ENCODE peak calls at places on chromosomes 11 and 22, in four cellular contexts. P, Y, Q and X are unnamed samples.

GRCh38 chr11:77072851-77073327 is 6.1 kb downstream of the CAPN5 start:
- DNase-seq in P (no peak), Y (no peak), Q (no peak), X (no peak)

GRCh38 chr11:124415356-124415923 is 9.2 kb downstream of the OR8B4 start:
- DNase-seq in Q (peak), Y (no peak), P (no peak), X (peak)

GRCh38 chr22:50044485-50045143 is 13.5 kb downstream of the TTLL8 start:
- DNase-seq in P (no peak), Y (no peak), Q (no peak), X (no peak)

GRCh38 chr11:57180141-57180561 is 1.6 kb upstream of the LRRC55 start:
- DNase-seq in P (no peak), Y (no peak), Q (no peak), X (no peak)

GRCh38 chr22:25070870-25071465 is 118.5 kb downstream of the KIAA1671 start:
- DNase-seq in Y (no peak), P (no peak), Q (no peak), X (no peak)

GRCh38 chr11:85705805-85706204 is 19.8 kb upstream of the CCDC89 start:
- DNase-seq in P (no peak), Y (no peak), Q (no peak), X (peak)

GRCh38 chr11:123547180-123547579 is 107.2 kb downstream of the SCN3B start:
- DNase-seq in Q (no peak), P (no peak), Y (no peak), X (no peak)

GRCh38 chr22:31742115-31742514 is 7.8 kb downstream of the PRR14L start:
- DNase-seq in Y (no peak), Q (no peak), P (no peak), X (no peak)

GRCh38 chr11:8070417-8071101 is 10.5 kb upstream of the TUB start:
- DNase-seq in P (no peak), Q (peak), Y (no peak), X (peak)

GRCh38 chr22:42644422-42645340 is 4.3 kb upstream of the ATP5MGL start:
- DNase-seq in Y (no peak), P (no peak), Q (peak), X (no peak)

GRCh38 chr22:45892681-45893461 is 84.1 kb downstream of the WNT7B start:
- DNase-seq in Q (no peak), Y (no peak), P (no peak), X (no peak)

GRCh38 chr22:21762712-21763581 is 27.4 kb upstream of the YPEL1 start:
- DNase-seq in Q (no peak), P (peak), Y (no peak), X (no peak)

GRCh38 chr11:8049084-8049483 is 31.9 kb upstream of the TUB start:
- DNase-seq in Q (no peak), P (no peak), Y (no peak), X (no peak)

GRCh38 chr11:22787565-22788162 is 41.9 kb downstream of the SVIP start:
- DNase-seq in P (peak), Q (peak), Y (peak), X (peak)

GRCh38 chr22:48071828-48072227 is 1309.4 kb downstream of the TBC1D22A start:
- DNase-seq in P (no peak), Q (no peak), Y (no peak), X (no peak)

GRCh38 chr11:46332568-46333128 is 14.6 kb upstream of the DGKZ start:
- DNase-seq in Q (no peak), Y (no peak), P (peak), X (no peak)

GRCh38 chr22:36323182-36323854 is 64.4 kb downstream of the MYH9 start:
- DNase-seq in P (no peak), Y (no peak), Q (peak), X (peak)

GRCh38 chr11:17366491-17366890 is 14.9 kb downstream of the NCR3LG1 start:
- DNase-seq in Q (no peak), P (no peak), Y (no peak), X (no peak)

GRCh38 chr11:11441516-11441915 is 88.5 kb upstream of the CSNK2A3 start:
- DNase-seq in P (no peak), Q (no peak), Y (no peak), X (no peak)

GRCh38 chr11:9691865-9692264 is 28.0 kb downstream of the SWAP70 start:
- DNase-seq in Y (no peak), Q (peak), P (no peak), X (peak)

GRCh38 chr11:74490945-74491344 is 2.6 kb downstream of the LIPT2 start:
- DNase-seq in P (no peak), Y (no peak), Q (no peak), X (no peak)

GRCh38 chr22:44623771-44624510 is 78.1 kb upstream of the PRR5 start:
- DNase-seq in Y (no peak), P (no peak), Q (peak), X (peak)

GRCh38 chr11:8362899-8363298 is 99.2 kb upstream of the LMO1 start:
- DNase-seq in P (no peak), Q (no peak), Y (no peak), X (no peak)

GRCh38 chr22:17084554-17085276 is at the start of gene IL17RA:
- DNase-seq in P (peak), Q (peak), Y (peak), X (peak)

GRCh38 chr11:76152086-76152658 is 54.1 kb downstream of the WNT11 start:
- DNase-seq in Q (peak), Y (peak), P (peak), X (peak)

GRCh38 chr22:23751441-23751996 is 607 bp upstream of the ZNF70 start:
- DNase-seq in P (no peak), Y (no peak), Q (peak), X (no peak)